ENCODE peak calls at places on chromosomes 1 and 21, in four cellular contexts. One of them, this sample, is unnamed.

GRCh38 chr1:63317007-63317813 is 5.2 kb upstream of the FOXD3 start:
- DNase-seq in ELF-1: peak; percentile 96
- DNase-seq in Kasumi-1: peak; percentile 67
- DNase-seq in body of pancreas: peak; percentile 81
- DNase-seq in this sample: peak; percentile 94

GRCh38 chr1:66339944-66340343 is 194.0 kb upstream of the SGIP1 start:
- DNase-seq in ELF-1: no peak
- DNase-seq in Kasumi-1: no peak
- DNase-seq in body of pancreas: no peak
- DNase-seq in this sample: no peak

GRCh38 chr1:223285452-223285851 is 78.5 kb downstream of the SUSD4 start:
- DNase-seq in ELF-1: no peak
- DNase-seq in Kasumi-1: no peak
- DNase-seq in body of pancreas: no peak
- DNase-seq in this sample: no peak

GRCh38 chr1:244361764-244362473 is 89.8 kb downstream of the ADSS2 start:
- DNase-seq in ELF-1: peak; percentile 83
- DNase-seq in Kasumi-1: no peak
- DNase-seq in body of pancreas: no peak
- DNase-seq in this sample: peak; percentile 74

GRCh38 chr1:9881838-9882249 is 28.2 kb downstream of the CTNNBIP1 start:
- DNase-seq in ELF-1: no peak
- DNase-seq in Kasumi-1: peak; percentile 68
- DNase-seq in body of pancreas: no peak
- DNase-seq in this sample: no peak

GRCh38 chr1:59445040-59445439 is 148.1 kb downstream of the FGGY start:
- DNase-seq in ELF-1: no peak
- DNase-seq in Kasumi-1: no peak
- DNase-seq in body of pancreas: no peak
- DNase-seq in this sample: no peak

GRCh38 chr1:68141079-68141800 is 90.8 kb upstream of the DIRAS3 start:
- DNase-seq in ELF-1: no peak
- DNase-seq in Kasumi-1: no peak
- DNase-seq in body of pancreas: no peak
- DNase-seq in this sample: no peak

GRCh38 chr1:29550119-29550841 is 314.0 kb downstream of the PTPRU start:
- DNase-seq in ELF-1: peak; percentile 21
- DNase-seq in Kasumi-1: no peak
- DNase-seq in body of pancreas: no peak
- DNase-seq in this sample: peak; percentile 42

GRCh38 chr1:208225954-208226937 is 17.9 kb downstream of the PLXNA2 start:
- DNase-seq in ELF-1: peak; percentile 63
- DNase-seq in Kasumi-1: no peak
- DNase-seq in body of pancreas: no peak
- DNase-seq in this sample: no peak

GRCh38 chr1:206930210-206930798 is 8.6 kb upstream of the FCMR start:
- DNase-seq in ELF-1: no peak
- DNase-seq in Kasumi-1: no peak
- DNase-seq in body of pancreas: no peak
- DNase-seq in this sample: no peak

GRCh38 chr1:38612956-38613355 is 246.6 kb downstream of the RRAGC start:
- DNase-seq in ELF-1: no peak
- DNase-seq in Kasumi-1: no peak
- DNase-seq in body of pancreas: no peak
- DNase-seq in this sample: no peak

GRCh38 chr21:23951251-23951650 is 1656.0 kb downstream of the MRPL39 start:
- DNase-seq in ELF-1: no peak
- DNase-seq in Kasumi-1: no peak
- DNase-seq in body of pancreas: no peak
- DNase-seq in this sample: no peak

GRCh38 chr1:2637472-2637871 is 4.7 kb upstream of the MMEL1 start:
- DNase-seq in ELF-1: no peak
- DNase-seq in Kasumi-1: no peak
- DNase-seq in body of pancreas: no peak
- DNase-seq in this sample: no peak

GRCh38 chr1:70168283-70168682 is 37.1 kb downstream of the LRRC40 start:
- DNase-seq in ELF-1: peak; percentile 42
- DNase-seq in Kasumi-1: no peak
- DNase-seq in body of pancreas: no peak
- DNase-seq in this sample: no peak

GRCh38 chr1:218874801-218875400 is 298.8 kb upstream of the LYPLAL1 start:
- DNase-seq in ELF-1: no peak
- DNase-seq in Kasumi-1: no peak
- DNase-seq in body of pancreas: no peak
- DNase-seq in this sample: no peak

GRCh38 chr21:30988706-30989105 is 49.6 kb downstream of the KRTAP19-8 start:
- DNase-seq in ELF-1: no peak
- DNase-seq in Kasumi-1: no peak
- DNase-seq in body of pancreas: no peak
- DNase-seq in this sample: no peak

GRCh38 chr1:58837886-58838285 is 54.0 kb upstream of the JUN start:
- DNase-seq in ELF-1: no peak
- DNase-seq in Kasumi-1: no peak
- DNase-seq in body of pancreas: no peak
- DNase-seq in this sample: no peak

GRCh38 chr1:24379733-24380315 is 33.8 kb downstream of the STPG1 start:
- DNase-seq in ELF-1: no peak
- DNase-seq in Kasumi-1: no peak
- DNase-seq in body of pancreas: no peak
- DNase-seq in this sample: no peak